ENCODE peak calls at places on chromosomes 4 and X, in four cellular contexts. D is AG09309, L is foreskin fibroblast, U is GM10248. R is an unnamed sample.

GRCh38 chrX:13120017-13120416 is 75.6 kb upstream of the FAM9C start:
- DNase-seq in U (no peak), D (no peak), L (no peak), R (no peak)

GRCh38 chrX:45758738-45759397 is 558.2 kb upstream of the DIPK2B start:
- DNase-seq in D (no peak), L (no peak), U (no peak), R (no peak)

GRCh38 chrX:57821703-57822375 is 88.4 kb downstream of the ZXDA start:
- DNase-seq in L (peak; percentile 20), U (peak; percentile 23), D (peak; percentile 29), R (peak; percentile 73)

GRCh38 chr4:158314756-158315487 is 104.6 kb downstream of the TMEM144 start:
- DNase-seq in L (peak; percentile 89), U (no peak), D (peak; percentile 95), R (peak; percentile 90)

GRCh38 chr4:151192556-151193235 is 84.3 kb upstream of the PRSS48 start:
- DNase-seq in L (no peak), D (no peak), U (no peak), R (no peak)

GRCh38 chr4:56048621-56049427 is 100.1 kb downstream of the CEP135 start:
- DNase-seq in D (peak; percentile 1), L (peak; percentile 41), U (peak; percentile 84), R (peak; percentile 38)

GRCh38 chrX:23387826-23388225 is 53.2 kb downstream of the PTCHD1 start:
- DNase-seq in D (no peak), U (no peak), L (no peak), R (no peak)

GRCh38 chrX:74104356-74105065 is 199.5 kb upstream of the ZCCHC13 start:
- DNase-seq in D (peak; percentile 33), U (no peak), L (no peak), R (peak; percentile 35)

GRCh38 chr4:39330353-39330752 is 35.8 kb downstream of the RFC1 start:
- DNase-seq in D (no peak), L (no peak), U (no peak), R (no peak)

GRCh38 chrX:24153175-24153795 is 3.8 kb downstream of the ZFX start:
- DNase-seq in U (no peak), L (no peak), D (no peak), R (peak; percentile 65)

DNA sequence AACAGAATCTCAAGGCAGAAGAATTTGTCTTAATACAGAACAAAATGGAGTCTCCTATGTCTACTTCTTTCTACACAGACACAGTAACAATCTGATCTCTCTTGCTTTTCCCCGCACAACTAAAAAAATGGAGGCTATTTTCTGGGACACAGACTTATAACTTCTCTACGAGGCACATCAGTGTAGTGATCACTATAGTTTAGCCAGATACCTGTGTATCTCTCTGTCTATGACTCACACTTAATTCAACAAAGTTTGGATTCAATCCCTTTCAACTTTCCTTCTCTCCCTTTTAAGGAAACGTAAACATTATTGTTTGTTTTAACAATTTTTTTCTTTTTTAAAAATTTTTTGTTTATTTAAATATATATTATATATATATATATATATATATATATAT is 29.4 kb downstream of the APELA start:
- DNase-seq in U (no peak), L (no peak), D (no peak), R (peak; percentile 4)
- TF ChIP-seq CTCF in U (no peak), L (no peak), D (no peak), R (no peak)

DNA sequence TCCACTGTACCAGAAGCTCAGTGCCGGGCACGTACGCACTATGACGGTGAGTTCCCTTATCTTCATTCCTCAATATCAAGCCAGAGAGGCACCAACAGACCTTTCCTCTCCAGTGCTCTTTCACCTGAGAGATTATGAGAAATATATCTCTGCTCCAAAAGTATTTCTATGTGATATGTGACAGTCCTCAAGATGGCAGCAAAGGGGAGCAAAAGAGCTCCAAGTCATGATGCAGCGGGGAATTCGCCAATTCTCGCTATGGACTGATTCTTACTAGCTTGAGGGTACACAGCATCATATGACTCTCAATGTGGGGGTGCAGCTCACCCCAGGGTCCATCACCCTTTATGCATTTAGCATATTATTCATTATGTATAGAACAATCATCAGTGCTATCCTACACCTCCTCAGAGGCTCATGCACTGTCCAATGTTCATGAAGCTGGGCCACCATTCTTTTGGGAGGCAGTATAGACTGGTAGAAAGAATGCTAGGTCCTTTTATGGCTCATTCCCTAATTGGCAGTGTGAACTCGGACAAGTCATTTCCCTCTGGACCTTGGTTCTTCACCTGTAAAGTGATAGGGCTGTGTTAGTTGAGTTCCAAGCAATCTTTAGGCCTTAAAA is 12.8 kb upstream of the IQSEC2 start:
- DNase-seq in L (no peak), D (no peak), U (no peak), R (no peak)
- TF ChIP-seq CTCF in L (peak; percentile 7), D (peak; percentile 40), U (no peak), R (peak; percentile 35)

GRCh38 chrX:132958086-132958703 is at the start of gene HS6ST2:
- DNase-seq in L (no peak), U (no peak), D (no peak), R (peak; percentile 39)
- TF ChIP-seq CTCF in L (no peak), U (no peak), D (no peak), R (no peak)

GRCh38 chrX:48474127-48474526 is 1.9 kb upstream of the FTSJ1 start:
- DNase-seq in D (no peak), U (no peak), L (no peak), R (no peak)
- TF ChIP-seq CTCF in D (peak; percentile 31), U (peak; percentile 44), L (peak; percentile 11), R (peak; percentile 23)

DNA sequence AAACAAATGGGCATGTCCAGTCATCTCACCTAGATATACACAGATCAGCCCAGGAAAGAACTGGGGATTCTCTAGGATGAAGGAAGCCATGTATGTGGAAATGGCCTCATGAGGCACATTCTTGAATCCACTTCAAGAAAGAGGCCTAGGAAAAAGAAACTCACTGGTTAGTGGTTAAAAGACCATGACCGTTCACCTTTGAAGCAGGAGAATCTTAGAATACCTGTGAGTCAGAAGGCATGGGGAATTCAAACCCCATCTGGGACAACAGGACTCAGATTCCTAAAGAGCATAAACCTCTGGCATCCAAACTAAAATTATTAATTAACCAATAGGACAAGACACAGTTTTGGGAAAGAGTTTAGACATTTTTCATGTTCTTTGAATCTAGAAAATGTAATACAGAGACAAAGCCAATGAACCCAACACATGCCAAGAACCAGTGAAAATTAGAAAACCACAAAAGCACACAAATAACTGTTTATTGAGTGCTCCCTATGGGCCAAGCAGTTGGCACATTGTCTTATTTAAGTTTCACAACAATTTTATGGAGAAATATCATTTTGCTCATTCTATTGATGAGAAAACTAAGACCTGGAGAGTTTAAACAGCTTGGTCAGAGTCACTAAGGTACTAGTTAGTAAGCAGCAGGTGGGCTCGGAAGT is 97.5 kb downstream of the NPNT start:
- DNase-seq in U (no peak), L (no peak), D (no peak), R (no peak)
- TF ChIP-seq CTCF in U (no peak), L (no peak), D (no peak), R (no peak)

DNA sequence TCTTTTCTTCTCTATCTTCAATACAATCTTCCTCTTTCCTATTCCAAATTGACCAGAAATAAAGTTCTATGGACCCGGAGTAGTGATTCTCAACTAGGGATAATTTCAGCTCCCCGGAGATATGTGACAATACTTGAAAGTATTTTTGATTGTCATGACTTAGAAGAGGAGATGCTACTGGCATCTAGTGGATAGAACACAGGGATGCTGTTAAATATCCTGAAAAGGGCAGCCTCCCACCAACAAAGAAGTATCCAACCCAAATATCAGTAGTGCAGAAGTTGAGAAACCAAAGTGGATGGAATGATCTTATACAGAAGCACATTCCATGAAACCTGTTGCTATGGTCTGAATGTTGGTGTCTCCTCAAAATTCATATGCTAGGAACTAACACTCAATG is 65.7 kb upstream of the NDST3 start:
- DNase-seq in U (no peak), D (no peak), L (no peak), R (no peak)
- TF ChIP-seq CTCF in U (no peak), D (no peak), L (no peak), R (no peak)

DNA sequence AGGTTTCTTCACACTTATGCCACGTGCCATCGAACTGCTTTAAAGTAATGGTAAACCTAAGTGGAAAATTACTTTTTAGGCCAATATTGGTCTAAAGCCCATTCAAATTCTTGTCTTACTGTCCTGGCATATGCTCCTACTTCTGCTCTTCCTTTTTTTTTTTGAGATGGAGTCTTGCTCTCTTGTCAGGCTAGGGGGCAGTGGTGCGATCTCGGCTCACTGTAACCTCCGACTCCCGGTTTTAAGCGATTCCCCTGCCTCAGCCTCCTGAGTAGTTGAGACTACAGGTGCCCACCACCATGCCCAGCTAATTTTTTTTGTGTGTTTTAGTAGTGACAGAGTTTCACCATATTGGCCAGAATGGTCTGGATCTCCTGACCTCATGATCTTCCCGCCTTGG is 129.0 kb upstream of the TECRL start:
- DNase-seq in L (no peak), D (no peak), U (no peak), R (no peak)
- TF ChIP-seq CTCF in L (no peak), D (peak; percentile 16), U (no peak), R (no peak)

GRCh38 chr4:4595252-4595651 is 53.4 kb upstream of the STX18 start:
- DNase-seq in L (no peak), D (no peak), U (no peak), R (no peak)
- TF ChIP-seq CTCF in L (no peak), D (peak; percentile 4), U (no peak), R (no peak)

GRCh38 chr4:107888237-107888636 is 43.1 kb upstream of the CYP2U1 start:
- DNase-seq in L (no peak), D (no peak), U (no peak), R (peak; percentile 31)

GRCh38 chr4:107893171-107894137 is 37.9 kb upstream of the CYP2U1 start:
- DNase-seq in D (no peak), L (peak; percentile 18), U (no peak), R (peak; percentile 68)

GRCh38 chr4:107891299-107891698 is 40.0 kb upstream of the CYP2U1 start:
- DNase-seq in L (no peak), U (no peak), D (no peak), R (no peak)

GRCh38 chr4:107894138-107894603 is 37.2 kb upstream of the CYP2U1 start:
- DNase-seq in D (no peak), U (no peak), L (no peak), R (no peak)

DNA sequence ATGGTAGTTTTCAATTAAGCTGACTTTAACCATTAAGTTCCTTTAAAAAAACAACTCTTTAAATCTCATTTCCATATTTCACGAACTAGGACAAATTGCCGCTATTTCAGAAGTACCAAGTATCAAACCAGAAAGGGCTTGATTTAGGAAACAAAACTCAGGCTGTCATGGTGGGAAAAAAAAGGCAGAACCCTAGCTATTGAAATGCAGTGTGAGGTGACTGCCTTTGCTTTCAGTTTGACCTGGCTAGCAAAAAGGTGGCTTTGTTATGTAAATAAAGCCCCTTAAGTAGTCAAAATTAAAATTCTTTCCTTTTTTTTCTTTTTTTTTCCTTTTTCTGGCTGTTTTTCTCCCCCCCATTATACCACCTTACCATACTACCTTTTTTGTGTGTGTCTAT is 40.6 kb upstream of the CYP2U1 start:
- DNase-seq in U (no peak), L (no peak), D (no peak), R (no peak)
- TF ChIP-seq CTCF in U (no peak), L (no peak), D (no peak), R (no peak)

GRCh38 chrX:56788717-56789122 is 59.7 kb downstream of the NBDY start:
- DNase-seq in L (no peak), D (no peak), U (no peak), R (no peak)
- TF ChIP-seq CTCF in L (no peak), D (peak; percentile 49), U (no peak), R (no peak)